ENCODE peak calls at places on chromosomes 1 and 21, in nine cellular contexts. One of them, this sample, is unnamed.
A peak's percentile ranks its signal among the peaks of the same experiment; 100 is the strongest.

GRCh38 chr1:39159224-39160036 is 45.1 kb upstream of the MACF1 start:
- DNase-seq in IMR-90: peak; percentile 48
- DNase-seq in heart left ventricle: no peak
- DNase-seq in body of pancreas: peak; percentile 57
- DNase-seq in prostate gland: peak; percentile 47
- DNase-seq in A549: peak; percentile 48
- DNase-seq in CD4-positive, CD25-positive, alpha-beta regulatory T cell: no peak
- DNase-seq in breast epithelium: peak; percentile 65
- DNase-seq in stomach: peak; percentile 52
- DNase-seq in this sample: peak; percentile 55

GRCh38 chr1:7646981-7647901 is 123.9 kb upstream of the VAMP3 start:
- DNase-seq in IMR-90: peak; percentile 46
- DNase-seq in heart left ventricle: peak; percentile 73
- DNase-seq in body of pancreas: peak; percentile 80
- DNase-seq in prostate gland: peak; percentile 54
- DNase-seq in A549: peak; percentile 46
- DNase-seq in CD4-positive, CD25-positive, alpha-beta regulatory T cell: peak; percentile 49
- DNase-seq in breast epithelium: peak; percentile 43
- DNase-seq in stomach: peak; percentile 85
- DNase-seq in this sample: peak; percentile 71

GRCh38 chr21:39079617-39080016 is 103.6 kb downstream of the PSMG1 start:
- DNase-seq in IMR-90: peak; percentile 33
- DNase-seq in heart left ventricle: peak; percentile 86
- DNase-seq in body of pancreas: peak; percentile 47
- DNase-seq in prostate gland: no peak
- DNase-seq in A549: no peak
- DNase-seq in CD4-positive, CD25-positive, alpha-beta regulatory T cell: no peak
- DNase-seq in breast epithelium: peak; percentile 49
- DNase-seq in stomach: peak; percentile 60
- DNase-seq in this sample: peak; percentile 49

GRCh38 chr1:45452503-45452902 is 38.5 kb downstream of the TESK2 start:
- DNase-seq in IMR-90: no peak
- DNase-seq in heart left ventricle: no peak
- DNase-seq in body of pancreas: no peak
- DNase-seq in prostate gland: no peak
- DNase-seq in A549: no peak
- DNase-seq in CD4-positive, CD25-positive, alpha-beta regulatory T cell: no peak
- DNase-seq in breast epithelium: no peak
- DNase-seq in stomach: no peak
- DNase-seq in this sample: no peak

GRCh38 chr1:23759277-23759676 is 16.0 kb downstream of the ELOA start:
- DNase-seq in IMR-90: peak; percentile 52
- DNase-seq in heart left ventricle: peak; percentile 47
- DNase-seq in body of pancreas: no peak
- DNase-seq in prostate gland: peak; percentile 46
- DNase-seq in A549: no peak
- DNase-seq in CD4-positive, CD25-positive, alpha-beta regulatory T cell: no peak
- DNase-seq in breast epithelium: no peak
- DNase-seq in stomach: no peak
- DNase-seq in this sample: no peak

GRCh38 chr1:88984553-88984945 is 7.9 kb downstream of the KYAT3 start:
- DNase-seq in IMR-90: no peak
- DNase-seq in heart left ventricle: no peak
- DNase-seq in body of pancreas: no peak
- DNase-seq in prostate gland: no peak
- DNase-seq in A549: no peak
- DNase-seq in CD4-positive, CD25-positive, alpha-beta regulatory T cell: no peak
- DNase-seq in breast epithelium: no peak
- DNase-seq in stomach: no peak
- DNase-seq in this sample: no peak

GRCh38 chr1:44484155-44484688 is 79.2 kb downstream of the RNF220 start:
- DNase-seq in IMR-90: no peak
- DNase-seq in heart left ventricle: no peak
- DNase-seq in body of pancreas: no peak
- DNase-seq in prostate gland: no peak
- DNase-seq in A549: no peak
- DNase-seq in CD4-positive, CD25-positive, alpha-beta regulatory T cell: no peak
- DNase-seq in breast epithelium: peak; percentile 41
- DNase-seq in stomach: no peak
- DNase-seq in this sample: no peak

GRCh38 chr21:29511076-29511475 is 212.4 kb downstream of the BACH1 start:
- DNase-seq in IMR-90: no peak
- DNase-seq in heart left ventricle: no peak
- DNase-seq in body of pancreas: no peak
- DNase-seq in prostate gland: no peak
- DNase-seq in A549: no peak
- DNase-seq in CD4-positive, CD25-positive, alpha-beta regulatory T cell: no peak
- DNase-seq in breast epithelium: no peak
- DNase-seq in stomach: no peak
- DNase-seq in this sample: no peak

GRCh38 chr1:3050603-3051002 is 18.4 kb upstream of the PRDM16 start:
- DNase-seq in IMR-90: no peak
- DNase-seq in heart left ventricle: no peak
- DNase-seq in body of pancreas: no peak
- DNase-seq in prostate gland: no peak
- DNase-seq in A549: no peak
- DNase-seq in CD4-positive, CD25-positive, alpha-beta regulatory T cell: no peak
- DNase-seq in breast epithelium: no peak
- DNase-seq in stomach: peak; percentile 2
- DNase-seq in this sample: no peak

GRCh38 chr1:169107673-169108160 is 1.2 kb downstream of the ATP1B1 start:
- DNase-seq in IMR-90: peak; percentile 62
- DNase-seq in heart left ventricle: no peak
- DNase-seq in body of pancreas: no peak
- DNase-seq in prostate gland: no peak
- DNase-seq in A549: peak; percentile 64
- DNase-seq in CD4-positive, CD25-positive, alpha-beta regulatory T cell: no peak
- DNase-seq in breast epithelium: no peak
- DNase-seq in stomach: no peak
- DNase-seq in this sample: peak; percentile 38

GRCh38 chr21:46093668-46094400 is 4.1 kb upstream of the COL6A2 start:
- DNase-seq in IMR-90: no peak
- DNase-seq in heart left ventricle: peak; percentile 15
- DNase-seq in body of pancreas: no peak
- DNase-seq in prostate gland: peak; percentile 2
- DNase-seq in A549: no peak
- DNase-seq in CD4-positive, CD25-positive, alpha-beta regulatory T cell: no peak
- DNase-seq in breast epithelium: peak; percentile 15
- DNase-seq in stomach: peak; percentile 20
- DNase-seq in this sample: no peak

GRCh38 chr1:165551469-165551868 is 7.7 kb downstream of the LRRC52 start:
- DNase-seq in IMR-90: no peak
- DNase-seq in heart left ventricle: no peak
- DNase-seq in body of pancreas: no peak
- DNase-seq in prostate gland: no peak
- DNase-seq in A549: no peak
- DNase-seq in CD4-positive, CD25-positive, alpha-beta regulatory T cell: no peak
- DNase-seq in breast epithelium: no peak
- DNase-seq in stomach: no peak
- DNase-seq in this sample: no peak

GRCh38 chr1:161706483-161707347 is at the start of gene FCRLA:
- DNase-seq in IMR-90: peak; percentile 97
- DNase-seq in heart left ventricle: no peak
- DNase-seq in body of pancreas: no peak
- DNase-seq in prostate gland: no peak
- DNase-seq in A549: peak; percentile 16
- DNase-seq in CD4-positive, CD25-positive, alpha-beta regulatory T cell: no peak
- DNase-seq in breast epithelium: no peak
- DNase-seq in stomach: no peak
- DNase-seq in this sample: no peak

GRCh38 chr1:16978589-16979474 is 1.6 kb downstream of the MFAP2 start:
- DNase-seq in IMR-90: peak; percentile 86
- DNase-seq in heart left ventricle: peak; percentile 81
- DNase-seq in body of pancreas: peak; percentile 28
- DNase-seq in prostate gland: no peak
- DNase-seq in A549: no peak
- DNase-seq in CD4-positive, CD25-positive, alpha-beta regulatory T cell: no peak
- DNase-seq in breast epithelium: peak; percentile 77
- DNase-seq in stomach: no peak
- DNase-seq in this sample: peak; percentile 37
- H3K4me3 ChIP-seq in IMR-90: no peak overlapping the region
- H3K4me3 ChIP-seq in heart left ventricle: peak overlapping the region; percentile 50
- H3K4me3 ChIP-seq in body of pancreas: no peak overlapping the region
- H3K4me3 ChIP-seq in prostate gland: peak overlapping the region; percentile 37
- H3K4me3 ChIP-seq in A549: no peak overlapping the region
- H3K4me3 ChIP-seq in CD4-positive, CD25-positive, alpha-beta regulatory T cell: no peak overlapping the region
- H3K4me3 ChIP-seq in breast epithelium: peak overlapping the region; percentile 55
- H3K4me3 ChIP-seq in stomach: peak overlapping the region; percentile 60
- H3K4me3 ChIP-seq in this sample: no peak overlapping the region

GRCh38 chr1:61156576-61157239 is 74.3 kb downstream of the NFIA start:
- DNase-seq in IMR-90: no peak
- DNase-seq in heart left ventricle: no peak
- DNase-seq in body of pancreas: no peak
- DNase-seq in prostate gland: no peak
- DNase-seq in A549: no peak
- DNase-seq in CD4-positive, CD25-positive, alpha-beta regulatory T cell: no peak
- DNase-seq in breast epithelium: no peak
- DNase-seq in stomach: no peak
- DNase-seq in this sample: no peak
- H3K4me1 ChIP-seq in IMR-90: peaks cover 6% of the 10 kb centered on the region
- H3K4me1 ChIP-seq in heart left ventricle: peaks cover 7% of the 10 kb centered on the region
- H3K4me1 ChIP-seq in body of pancreas: peaks cover 41% of the 10 kb centered on the region
- H3K4me1 ChIP-seq in prostate gland: peaks cover 4% of the 10 kb centered on the region
- H3K4me1 ChIP-seq in A549: peaks cover 44% of the 10 kb centered on the region
- H3K4me1 ChIP-seq in CD4-positive, CD25-positive, alpha-beta regulatory T cell: no peaks in the 10 kb centered on the region
- H3K4me1 ChIP-seq in breast epithelium: peaks cover 18% of the 10 kb centered on the region
- H3K4me1 ChIP-seq in stomach: peaks cover 74% of the 10 kb centered on the region
- H3K4me1 ChIP-seq in this sample: no peaks in the 10 kb centered on the region

DNA sequence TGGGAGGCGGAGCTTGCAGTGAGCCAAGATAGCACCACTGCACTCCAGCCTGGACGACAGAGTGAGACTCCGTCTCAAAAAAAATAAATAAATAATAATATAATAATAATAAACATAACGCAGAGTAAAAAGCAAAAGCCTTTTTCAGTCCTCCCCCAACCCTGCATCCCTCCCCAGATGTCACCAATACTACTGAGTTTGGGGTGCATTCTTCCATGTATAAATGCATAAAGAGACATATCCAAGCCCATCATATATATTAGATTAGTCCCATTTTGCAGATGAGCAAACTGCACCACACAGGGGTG is 930 bp upstream of the ADAMTSL4 start:
- DNase-seq in IMR-90: no peak
- DNase-seq in heart left ventricle: no peak
- DNase-seq in body of pancreas: no peak
- DNase-seq in prostate gland: no peak
- DNase-seq in A549: no peak
- DNase-seq in CD4-positive, CD25-positive, alpha-beta regulatory T cell: no peak
- DNase-seq in breast epithelium: no peak
- DNase-seq in stomach: no peak
- DNase-seq in this sample: no peak
- H3K4me3 ChIP-seq in IMR-90: peak overlapping the region; percentile 50
- H3K4me3 ChIP-seq in heart left ventricle: peak overlapping the region; percentile 65
- H3K4me3 ChIP-seq in body of pancreas: no peak overlapping the region
- H3K4me3 ChIP-seq in prostate gland: peak overlapping the region; percentile 52
- H3K4me3 ChIP-seq in A549: peak overlapping the region; percentile 53
- H3K4me3 ChIP-seq in CD4-positive, CD25-positive, alpha-beta regulatory T cell: peak overlapping the region; percentile 74
- H3K4me3 ChIP-seq in breast epithelium: peak overlapping the region; percentile 62
- H3K4me3 ChIP-seq in stomach: peak overlapping the region; percentile 53
- H3K4me3 ChIP-seq in this sample: peak overlapping the region; percentile 62

GRCh38 chr1:201493757-201494617 is 12.9 kb downstream of the CSRP1 start:
- DNase-seq in IMR-90: peak; percentile 79
- DNase-seq in heart left ventricle: peak; percentile 76
- DNase-seq in body of pancreas: peak; percentile 65
- DNase-seq in prostate gland: peak; percentile 73
- DNase-seq in A549: no peak
- DNase-seq in CD4-positive, CD25-positive, alpha-beta regulatory T cell: no peak
- DNase-seq in breast epithelium: peak; percentile 77
- DNase-seq in stomach: peak; percentile 61
- DNase-seq in this sample: no peak
- H3K4me1 ChIP-seq in IMR-90: peaks cover 67% of the 10 kb centered on the region
- H3K4me1 ChIP-seq in heart left ventricle: peaks cover 23% of the 10 kb centered on the region
- H3K4me1 ChIP-seq in body of pancreas: peaks cover 46% of the 10 kb centered on the region
- H3K4me1 ChIP-seq in prostate gland: peaks cover 35% of the 10 kb centered on the region
- H3K4me1 ChIP-seq in A549: peaks cover 57% of the 10 kb centered on the region
- H3K4me1 ChIP-seq in CD4-positive, CD25-positive, alpha-beta regulatory T cell: no peaks in the 10 kb centered on the region
- H3K4me1 ChIP-seq in breast epithelium: peaks cover 74% of the 10 kb centered on the region
- H3K4me1 ChIP-seq in stomach: peaks cover 98% of the 10 kb centered on the region
- H3K4me1 ChIP-seq in this sample: no peaks in the 10 kb centered on the region

DNA sequence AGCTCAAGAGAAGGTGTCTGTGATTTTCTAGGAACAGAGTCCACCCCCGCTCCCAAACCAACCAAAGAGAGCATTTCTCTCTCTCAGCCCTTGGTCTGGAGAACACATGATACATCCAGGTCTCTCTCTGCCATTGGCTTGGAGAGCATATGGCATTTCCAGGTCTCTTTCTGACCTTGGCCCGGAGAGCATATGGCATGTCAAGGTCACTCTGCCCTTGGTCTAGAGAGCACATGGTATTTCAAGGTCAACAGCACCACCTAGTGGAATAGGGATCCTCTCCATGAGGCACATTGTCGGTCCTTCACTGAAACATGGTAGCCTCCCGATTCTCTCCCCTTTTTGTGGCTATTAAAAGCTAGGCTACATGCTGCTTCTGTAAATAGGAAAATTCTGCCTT is 437.7 kb upstream of the OLFM3 start:
- DNase-seq in IMR-90: no peak
- DNase-seq in heart left ventricle: no peak
- DNase-seq in body of pancreas: no peak
- DNase-seq in prostate gland: no peak
- DNase-seq in A549: peak; percentile 11
- DNase-seq in CD4-positive, CD25-positive, alpha-beta regulatory T cell: no peak
- DNase-seq in breast epithelium: no peak
- DNase-seq in stomach: no peak
- DNase-seq in this sample: no peak
- H3K4me3 ChIP-seq in IMR-90: no peak overlapping the region
- H3K4me3 ChIP-seq in heart left ventricle: no peak overlapping the region
- H3K4me3 ChIP-seq in body of pancreas: no peak overlapping the region
- H3K4me3 ChIP-seq in prostate gland: no peak overlapping the region
- H3K4me3 ChIP-seq in A549: no peak overlapping the region
- H3K4me3 ChIP-seq in CD4-positive, CD25-positive, alpha-beta regulatory T cell: no peak overlapping the region
- H3K4me3 ChIP-seq in breast epithelium: no peak overlapping the region
- H3K4me3 ChIP-seq in stomach: no peak overlapping the region
- H3K4me3 ChIP-seq in this sample: no peak overlapping the region

GRCh38 chr1:234597894-234598293 is 12.1 kb downstream of the IRF2BP2 start:
- DNase-seq in IMR-90: peak; percentile 66
- DNase-seq in heart left ventricle: peak; percentile 46
- DNase-seq in body of pancreas: peak; percentile 73
- DNase-seq in prostate gland: no peak
- DNase-seq in A549: peak; percentile 75
- DNase-seq in CD4-positive, CD25-positive, alpha-beta regulatory T cell: peak; percentile 73
- DNase-seq in breast epithelium: no peak
- DNase-seq in stomach: peak; percentile 55
- DNase-seq in this sample: peak; percentile 78

GRCh38 chr1:234598974-234599616 is 10.9 kb downstream of the IRF2BP2 start:
- DNase-seq in IMR-90: no peak
- DNase-seq in heart left ventricle: peak; percentile 63
- DNase-seq in body of pancreas: peak; percentile 74
- DNase-seq in prostate gland: no peak
- DNase-seq in A549: no peak
- DNase-seq in CD4-positive, CD25-positive, alpha-beta regulatory T cell: no peak
- DNase-seq in breast epithelium: no peak
- DNase-seq in stomach: peak; percentile 36
- DNase-seq in this sample: no peak

GRCh38 chr1:234601217-234602017 is 8.6 kb downstream of the IRF2BP2 start:
- DNase-seq in IMR-90: peak; percentile 66
- DNase-seq in heart left ventricle: no peak
- DNase-seq in body of pancreas: peak; percentile 49
- DNase-seq in prostate gland: no peak
- DNase-seq in A549: peak; percentile 69
- DNase-seq in CD4-positive, CD25-positive, alpha-beta regulatory T cell: peak; percentile 74
- DNase-seq in breast epithelium: no peak
- DNase-seq in stomach: no peak
- DNase-seq in this sample: no peak

GRCh38 chr1:234600418-234601216 is 9.4 kb downstream of the IRF2BP2 start:
- DNase-seq in IMR-90: no peak
- DNase-seq in heart left ventricle: peak; percentile 52
- DNase-seq in body of pancreas: peak; percentile 74
- DNase-seq in prostate gland: no peak
- DNase-seq in A549: peak; percentile 46
- DNase-seq in CD4-positive, CD25-positive, alpha-beta regulatory T cell: peak; percentile 68
- DNase-seq in breast epithelium: no peak
- DNase-seq in stomach: peak; percentile 66
- DNase-seq in this sample: peak; percentile 73

GRCh38 chr1:234599617-234600417 is 10.2 kb downstream of the IRF2BP2 start:
- DNase-seq in IMR-90: peak; percentile 82
- DNase-seq in heart left ventricle: peak; percentile 96
- DNase-seq in body of pancreas: peak; percentile 93
- DNase-seq in prostate gland: peak; percentile 80
- DNase-seq in A549: peak; percentile 87
- DNase-seq in CD4-positive, CD25-positive, alpha-beta regulatory T cell: peak; percentile 64
- DNase-seq in breast epithelium: peak; percentile 80
- DNase-seq in stomach: peak; percentile 89
- DNase-seq in this sample: peak; percentile 88
- H3K4me1 ChIP-seq in IMR-90: peaks cover 9% of the 10 kb centered on the region
- H3K4me1 ChIP-seq in heart left ventricle: peaks cover 29% of the 10 kb centered on the region
- H3K4me1 ChIP-seq in body of pancreas: peaks cover 55% of the 10 kb centered on the region
- H3K4me1 ChIP-seq in prostate gland: peaks cover 7% of the 10 kb centered on the region
- H3K4me1 ChIP-seq in A549: peaks cover 58% of the 10 kb centered on the region
- H3K4me1 ChIP-seq in CD4-positive, CD25-positive, alpha-beta regulatory T cell: peaks cover 63% of the 10 kb centered on the region
- H3K4me1 ChIP-seq in breast epithelium: peaks cover 16% of the 10 kb centered on the region
- H3K4me1 ChIP-seq in stomach: peaks cover 60% of the 10 kb centered on the region
- H3K4me1 ChIP-seq in this sample: peaks cover 18% of the 10 kb centered on the region

This sample was measured in colonic mucosa.